ENCODE peak calls at places on chromosomes 12 and 14, in five cellular contexts. L is GM03348, B is IMR-90, F is cardiac septum, N is bronchial epithelial cell. Z is an unnamed sample.

GRCh38 chr14:95507174-95507573 is 9.3 kb downstream of the SYNE3 start:
- DNase-seq in L (peak), B (peak), F (peak), N (peak), Z (peak)

GRCh38 chr12:76449572-76449971 is 101.4 kb upstream of the BBS10 start:
- DNase-seq in L (peak), B (peak), F (no peak), N (peak), Z (peak)

GRCh38 chr14:60051690-60052324 is 39.9 kb upstream of the PCNX4 start:
- DNase-seq in L (peak), B (peak), F (no peak), N (no peak), Z (peak)

GRCh38 chr14:63423889-63424288 is 105.2 kb upstream of the GPHB5 start:
- DNase-seq in L (no peak), B (no peak), F (no peak), N (no peak), Z (no peak)

GRCh38 chr12:117334098-117334497 is 27.3 kb downstream of the NOS1 start:
- DNase-seq in L (no peak), B (no peak), F (no peak), N (no peak), Z (no peak)

GRCh38 chr12:30975581-30975980 is 49.0 kb downstream of the TSPAN11 start:
- DNase-seq in L (no peak), B (no peak), F (no peak), N (no peak), Z (no peak)

GRCh38 chr12:109716512-109717389 is 3.1 kb downstream of the FAM222A start:
- DNase-seq in L (peak), B (peak), F (no peak), N (no peak), Z (no peak)

GRCh38 chr14:88492272-88493089 is 62.3 kb downstream of the PTPN21 start:
- DNase-seq in L (peak), B (peak), F (no peak), N (peak), Z (peak)

GRCh38 chr14:23568600-23569310 is 1.2 kb upstream of the AP1G2 start:
- DNase-seq in L (no peak), B (no peak), F (no peak), N (no peak), Z (no peak)

GRCh38 chr12:6368906-6369525 is 6.3 kb downstream of the SCNN1A start:
- DNase-seq in L (no peak), B (no peak), F (no peak), N (no peak), Z (no peak)

GRCh38 chr14:60590907-60591510 is 58.3 kb downstream of the SIX1 start:
- DNase-seq in L (peak), B (peak), F (no peak), N (no peak), Z (no peak)

GRCh38 chr12:106342397-106343212 is 14.9 kb upstream of the POLR3B start:
- DNase-seq in L (peak), B (peak), F (peak), N (peak), Z (peak)

GRCh38 chr14:102554835-102555819 is 37.3 kb upstream of the RCOR1 start:
- DNase-seq in L (peak), B (no peak), F (peak), N (no peak), Z (peak)

GRCh38 chr14:92362781-92363235 is 39.8 kb downstream of the SLC24A4 start:
- DNase-seq in L (peak), B (peak), F (no peak), N (no peak), Z (peak)

GRCh38 chr12:29752121-29752520 is 31.6 kb downstream of the TMTC1 start:
- DNase-seq in L (no peak), B (peak), F (no peak), N (no peak), Z (no peak)

GRCh38 chr14:49541049-49541448 is 45.1 kb downstream of the RPS29 start:
- DNase-seq in L (no peak), B (no peak), F (no peak), N (no peak), Z (no peak)

GRCh38 chr14:71166434-71166833 is 259.2 kb downstream of the PCNX1 start:
- DNase-seq in L (peak), B (peak), F (no peak), N (peak), Z (peak)

GRCh38 chr12:111076611-111077451 is 156.5 kb upstream of the MYL2 start:
- DNase-seq in L (no peak), B (no peak), F (no peak), N (no peak), Z (no peak)

GRCh38 chr12:60205500-60205899 is 609.7 kb downstream of the SLC16A7 start:
- DNase-seq in L (peak), B (peak), F (no peak), N (peak), Z (peak)

GRCh38 chr14:65167072-65167645 is 64.8 kb upstream of the MAX start:
- DNase-seq in L (no peak), B (no peak), F (no peak), N (no peak), Z (no peak)

GRCh38 chr12:122827258-122827657 is 8.0 kb upstream of the HIP1R start:
- DNase-seq in L (no peak), B (no peak), F (no peak), N (no peak), Z (no peak)

GRCh38 chr12:102437511-102437910 is 42.9 kb downstream of the IGF1 start:
- DNase-seq in L (no peak), B (no peak), F (no peak), N (no peak), Z (no peak)

GRCh38 chr12:50597200-50598195 is 92.7 kb downstream of the DIP2B start:
- DNase-seq in L (peak), B (peak), F (no peak), N (peak), Z (peak)

GRCh38 chr12:19008102-19008501 is 121.4 kb upstream of the PLEKHA5 start:
- DNase-seq in L (no peak), B (no peak), F (no peak), N (no peak), Z (no peak)

GRCh38 chr14:55705651-55706340 is 125.8 kb downstream of the KTN1 start:
- DNase-seq in L (no peak), B (no peak), F (no peak), N (peak), Z (no peak)

GRCh38 chr12:44357476-44357875 is 518.6 kb downstream of the NELL2 start:
- DNase-seq in L (no peak), B (no peak), F (no peak), N (no peak), Z (no peak)

Z was measured in cardiac fibroblast.